ENCODE peak calls at places on chromosome 7, in four cellular contexts. K is nephron progenitor cell, Y is non-pigmented ciliary epithelial cell, H is A549. M is an unnamed sample.

GRCh38 chr7:155647734-155648133 is 3.3 kb downstream of the RBM33 start:
- DNase-seq in K (no peak), Y (no peak), H (no peak), M (no peak)

GRCh38 chr7:127824682-127825081 is 172.7 kb downstream of the SND1 start:
- DNase-seq in K (no peak), Y (no peak), H (no peak), M (no peak)

GRCh38 chr7:55212838-55213237 is 152.3 kb upstream of the LANCL2 start:
- DNase-seq in K (no peak), Y (no peak), H (no peak), M (no peak)

GRCh38 chr7:38934536-38934935 is 25.5 kb upstream of the VPS41 start:
- DNase-seq in K (no peak), Y (no peak), H (no peak), M (peak; percentile 17)

GRCh38 chr7:99092064-99092720 is 51.7 kb downstream of the SMURF1 start:
- DNase-seq in K (no peak), Y (no peak), H (no peak), M (no peak)

GRCh38 chr7:53035499-53036412 is at the start of gene POM121L12:
- DNase-seq in K (no peak), Y (no peak), H (no peak), M (no peak)

GRCh38 chr7:108613147-108613948 is 43.7 kb downstream of the DNAJB9 start:
- DNase-seq in K (peak; percentile 8), Y (no peak), H (peak; percentile 35), M (no peak)

GRCh38 chr7:43501881-43502280 is 81.0 kb upstream of the STK17A start:
- DNase-seq in K (no peak), Y (peak; percentile 53), H (no peak), M (no peak)

GRCh38 chr7:137886706-137887105 is 39.9 kb upstream of the DGKI start:
- DNase-seq in K (no peak), Y (no peak), H (no peak), M (no peak)

GRCh38 chr7:150665075-150665794 is 20.3 kb upstream of the GIMAP2 start:
- DNase-seq in K (no peak), Y (no peak), H (no peak), M (no peak)

GRCh38 chr7:940599-941408 is 13.7 kb downstream of the ADAP1 start:
- DNase-seq in K (no peak), Y (no peak), H (no peak), M (no peak)

GRCh38 chr7:37635368-37635767 is 48.2 kb upstream of the GPR141 start:
- DNase-seq in K (no peak), Y (no peak), H (no peak), M (no peak)

GRCh38 chr7:83201355-83201754 is 38.7 kb upstream of the PCLO start:
- DNase-seq in K (no peak), Y (no peak), H (peak; percentile 1), M (no peak)

GRCh38 chr7:16803881-16804673 is 722 bp downstream of the AGR2 start:
- DNase-seq in K (no peak), Y (no peak), H (peak; percentile 67), M (no peak)

GRCh38 chr7:115533785-115534184 is 496.8 kb downstream of the TFEC start:
- DNase-seq in K (no peak), Y (no peak), H (no peak), M (no peak)

GRCh38 chr7:82789883-82790609 is 346.5 kb upstream of the CACNA2D1 start:
- DNase-seq in K (no peak), Y (no peak), H (no peak), M (no peak)

GRCh38 chr7:143408686-143409551 is at the start of gene EPHA1:
- DNase-seq in K (peak; percentile 42), Y (no peak), H (no peak), M (no peak)

GRCh38 chr7:156002362-156003001 is 190.2 kb upstream of the SHH start:
- DNase-seq in K (no peak), Y (no peak), H (no peak), M (no peak)

GRCh38 chr7:27165655-27166474 is 528 bp upstream of the HOXA9 start:
- DNase-seq in K (peak; percentile 60), Y (no peak), H (no peak), M (no peak)

GRCh38 chr7:47180268-47180826 is 401.6 kb downstream of the TNS3 start:
- DNase-seq in K (peak; percentile 67), Y (peak; percentile 48), H (peak; percentile 55), M (peak; percentile 50)

GRCh38 chr7:134778941-134779740 is at the start of gene CALD1:
- DNase-seq in K (peak; percentile 70), Y (peak; percentile 98), H (peak; percentile 89), M (no peak)

GRCh38 chr7:114759347-114760062 is 162.4 kb upstream of the MDFIC start:
- DNase-seq in K (no peak), Y (no peak), H (peak; percentile 22), M (no peak)

GRCh38 chr7:133431134-133431711 is 178.3 kb downstream of the EXOC4 start:
- DNase-seq in K (no peak), Y (no peak), H (no peak), M (no peak)

GRCh38 chr7:154947604-154948003 is 55.3 kb downstream of the PAXIP1 start:
- DNase-seq in K (no peak), Y (no peak), H (peak; percentile 10), M (no peak)

GRCh38 chr7:1918063-1918645 is 248.1 kb downstream of the ELFN1 start:
- DNase-seq in K (no peak), Y (no peak), H (no peak), M (no peak)

GRCh38 chr7:128904381-128905197 is 5.9 kb downstream of the KCP start:
- DNase-seq in K (no peak), Y (peak; percentile 11), H (peak; percentile 56), M (no peak)

GRCh38 chr7:105141068-105141467 is 127.1 kb downstream of the KMT2E start:
- DNase-seq in K (peak; percentile 40), Y (no peak), H (peak; percentile 40), M (peak; percentile 65)

GRCh38 chr7:36287371-36288241 is 102.1 kb upstream of the ANLN start:
- DNase-seq in K (peak; percentile 21), Y (no peak), H (peak; percentile 57), M (no peak)

GRCh38 chr7:75639893-75640600 is 98.7 kb downstream of the HIP1 start:
- DNase-seq in K (peak; percentile 15), Y (no peak), H (no peak), M (peak; percentile 76)

GRCh38 chr7:133545613-133546012 is 292.7 kb downstream of the EXOC4 start:
- DNase-seq in K (no peak), Y (no peak), H (no peak), M (no peak)